ENCODE peak calls at places on chromosomes 5 and 9, in five cellular contexts. V is fibroblast of lung; D is left cardiac atrium; W is dorsolateral prefrontal cortex; N is stimulated activated CD4-positive, alpha-beta T cell treated with anti-CD3 and anti-CD28 coated beads, Interleukin-2, amount 100 ng/mL, for 24 hours. Y is an unnamed sample.

GRCh38 chr5:12242960-12243888 is 339.0 kb upstream of the CTNND2 start:
- DNase-seq in V (no peak), D (no peak), W (no peak), N (no peak), Y (peak)

GRCh38 chr5:143403357-143403606 is 204 bp downstream of the NR3C1 start:
- DNase-seq in V (no peak), D (no peak), W (no peak), N (no peak), Y (no peak)

GRCh38 chr5:143913008-143913752 is 101.2 kb downstream of the HMHB1 start:
- DNase-seq in V (peak), D (no peak), W (no peak), N (no peak), Y (peak)

GRCh38 chr5:55636711-55637110 is 75.4 kb downstream of the SLC38A9 start:
- DNase-seq in V (peak), D (no peak), W (no peak), N (no peak), Y (no peak)

GRCh38 chr5:43482490-43483064 is 1.1 kb downstream of the TMEM267 start:
- DNase-seq in V (peak), D (no peak), W (no peak), N (no peak), Y (peak)

GRCh38 chr5:38434981-38435710 is 121.3 kb downstream of the LIFR start:
- DNase-seq in V (peak), D (no peak), W (no peak), N (no peak), Y (no peak)

GRCh38 chr5:78632467-78632866 is 16.1 kb downstream of the LHFPL2 start:
- DNase-seq in V (no peak), D (no peak), W (no peak), N (no peak), Y (no peak)

GRCh38 chr5:112684737-112685136 is 52.9 kb upstream of the APC start:
- DNase-seq in V (no peak), D (no peak), W (no peak), N (no peak), Y (peak)

GRCh38 chr5:125575561-125576504 is 829.4 kb upstream of the ZNF608 start:
- DNase-seq in V (peak), D (no peak), W (peak), N (no peak), Y (peak)

GRCh38 chr5:161483721-161484120 is 62.8 kb downstream of the GABRB2 start:
- DNase-seq in V (no peak), D (no peak), W (no peak), N (no peak), Y (no peak)

GRCh38 chr9:99019523-99020331 is 76.0 kb downstream of the COL15A1 start:
- DNase-seq in V (peak), D (no peak), W (no peak), N (no peak), Y (peak)

GRCh38 chr5:154868702-154869101 is 10.3 kb downstream of the CNOT8 start:
- DNase-seq in V (no peak), D (no peak), W (no peak), N (no peak), Y (peak)

GRCh38 chr5:150188146-150188842 is 1.6 kb upstream of the SLC6A7 start:
- DNase-seq in V (no peak), D (no peak), W (no peak), N (no peak), Y (no peak)

GRCh38 chr9:88991066-88992030 is at the start of gene S1PR3:
- DNase-seq in V (peak), D (peak), W (no peak), N (peak), Y (peak)

GRCh38 chr9:108844391-108844790 is 11.4 kb downstream of the ACTL7B start:
- DNase-seq in V (peak), D (no peak), W (no peak), N (no peak), Y (no peak)

GRCh38 chr9:137044502-137045177 is 1.3 kb downstream of the NPDC1 start:
- DNase-seq in V (no peak), D (peak), W (no peak), N (no peak), Y (no peak)

GRCh38 chr5:116532762-116533525 is 41.7 kb downstream of the SEMA6A start:
- DNase-seq in V (no peak), D (no peak), W (no peak), N (no peak), Y (no peak)

GRCh38 chr9:94952553-94953373 is 226.3 kb downstream of the AOPEP start:
- DNase-seq in V (no peak), D (peak), W (no peak), N (no peak), Y (no peak)

GRCh38 chr5:176647030-176647869 is at the start of gene TSPAN17:
- DNase-seq in V (peak), D (peak), W (peak), N (peak), Y (peak)

GRCh38 chr9:133597316-133597957 is 11.8 kb downstream of the FAM163B start:
- DNase-seq in V (peak), D (no peak), W (no peak), N (no peak), Y (no peak)

GRCh38 chr5:38367410-38367809 is 109.1 kb downstream of the EGFLAM start:
- DNase-seq in V (no peak), D (no peak), W (no peak), N (no peak), Y (no peak)

GRCh38 chr9:4303002-4303401 is 3.1 kb upstream of the GLIS3 start:
- DNase-seq in V (peak), D (no peak), W (no peak), N (no peak), Y (peak)

GRCh38 chr5:137367951-137368350 is 131.2 kb downstream of the SPOCK1 start:
- DNase-seq in V (no peak), D (no peak), W (no peak), N (no peak), Y (no peak)

GRCh38 chr5:123992641-123993040 is 480.7 kb downstream of the CSNK1G3 start:
- DNase-seq in V (no peak), D (no peak), W (no peak), N (no peak), Y (no peak)

GRCh38 chr5:103829585-103829984 is 267.0 kb upstream of the NUDT12 start:
- DNase-seq in V (no peak), D (no peak), W (no peak), N (no peak), Y (no peak)

GRCh38 chr5:107618233-107618632 is 52.5 kb downstream of the EFNA5 start:
- DNase-seq in V (no peak), D (no peak), W (no peak), N (no peak), Y (no peak)

GRCh38 chr5:89351232-89351631 is 468.2 kb upstream of the MEF2C start:
- DNase-seq in V (peak), D (no peak), W (no peak), N (no peak), Y (peak)

Y was measured in astrocyte of the spinal cord.